ENCODE peak calls at places on chromosomes 12 and 14, in four cellular contexts. E is B cell, W is SK-N-MC, N is RWPE1. Y is an unnamed sample.

GRCh38 chr14:64721899-64722298 is 17.7 kb downstream of the PLEKHG3 start:
- DNase-seq in W (no peak), E (no peak), N (no peak), Y (no peak)

GRCh38 chr12:15726029-15726756 is 63.0 kb downstream of the EPS8 start:
- DNase-seq in N (no peak), E (no peak), W (no peak), Y (no peak)

GRCh38 chr14:102509744-102510615 is at the start of gene ANKRD9:
- DNase-seq in E (peak), W (no peak), N (peak), Y (peak)

GRCh38 chr14:93543766-93544165 is 113.0 kb downstream of the UNC79 start:
- DNase-seq in W (no peak), N (no peak), E (no peak), Y (no peak)

GRCh38 chr12:60394680-60395079 is 798.9 kb downstream of the SLC16A7 start:
- DNase-seq in E (no peak), N (peak), W (peak), Y (no peak)

GRCh38 chr12:120542166-120542565 is 8.0 kb downstream of the RNF10 start:
- DNase-seq in W (no peak), E (no peak), N (no peak), Y (no peak)

GRCh38 chr12:87728936-87729593 is 300.1 kb downstream of the C12orf50 start:
- DNase-seq in E (no peak), W (no peak), N (no peak), Y (no peak)

GRCh38 chr12:125408718-125409117 is 343.5 kb downstream of the AACS start:
- DNase-seq in E (no peak), N (no peak), W (no peak), Y (no peak)

GRCh38 chr12:43914923-43915468 is 79.1 kb downstream of the TMEM117 start:
- DNase-seq in N (no peak), W (no peak), E (no peak), Y (no peak)

GRCh38 chr12:122238861-122239260 is 13.0 kb upstream of the DIABLO start:
- DNase-seq in W (no peak), E (no peak), N (peak), Y (no peak)

GRCh38 chr12:95884998-95885397 is 26.2 kb downstream of the SNRPF start:
- DNase-seq in W (no peak), N (no peak), E (no peak), Y (no peak)

GRCh38 chr14:49550284-49551184 is 35.6 kb downstream of the RPS29 start:
- DNase-seq in E (no peak), W (no peak), N (peak), Y (no peak)

GRCh38 chr14:54699087-54699530 is 132.2 kb downstream of the SAMD4A start:
- DNase-seq in N (no peak), W (no peak), E (no peak), Y (no peak)

GRCh38 chr12:90106568-90106967 is 397.9 kb upstream of the ATP2B1 start:
- DNase-seq in E (no peak), W (no peak), N (peak), Y (no peak)

GRCh38 chr12:47394070-47394469 is 311.8 kb downstream of the RPAP3 start:
- DNase-seq in N (no peak), W (no peak), E (no peak), Y (no peak)

GRCh38 chr12:80033457-80033856 is 65.9 kb upstream of the OTOGL start:
- DNase-seq in W (no peak), N (peak), E (no peak), Y (no peak)

GRCh38 chr12:93419388-93420034 is 22.2 kb downstream of the UBE2N start:
- DNase-seq in N (peak), W (peak), E (no peak), Y (peak)

Y was measured in GM06990.